ENCODE peak calls at places on chromosome 2, in seven cellular contexts. E is epithelial cell of proximal tubule; Z is H9; U is 8988T; Y is right cardiac atrium; K is activated naive CD4-positive, alpha-beta T cell treated with Interleukin-2 at 50 U/mL for 16 hours; J is colonic mucosa. M is an unnamed sample.

GRCh38 chr2:43340945-43341356 is 114.5 kb upstream of the ZFP36L2 start:
- DNase-seq in E (no peak), Z (no peak), U (no peak), Y (no peak), K (no peak), J (no peak), M (no peak)

GRCh38 chr2:159035790-159036411 is 67.5 kb downstream of the TANC1 start:
- DNase-seq in E (peak; percentile 40), Z (peak; percentile 82), U (peak; percentile 45), Y (no peak), K (no peak), J (peak; percentile 65), M (no peak)

GRCh38 chr2:25430556-25430955 is 88.8 kb upstream of the DNMT3A start:
- DNase-seq in E (no peak), Z (no peak), U (no peak), Y (no peak), K (no peak), J (no peak), M (no peak)

GRCh38 chr2:67974564-67975430 is 88.0 kb downstream of the C1D start:
- DNase-seq in E (no peak), Z (no peak), U (no peak), Y (peak; percentile 74), K (no peak), J (no peak), M (no peak)

GRCh38 chr2:3324404-3325281 is 53.0 kb downstream of the EIPR1 start:
- DNase-seq in E (no peak), Z (no peak), U (no peak), Y (no peak), K (no peak), J (no peak), M (no peak)

GRCh38 chr2:47558116-47559078 is 155.4 kb downstream of the MSH2 start:
- DNase-seq in E (peak; percentile 45), Z (no peak), U (no peak), Y (peak; percentile 45), K (no peak), J (no peak), M (no peak)

GRCh38 chr2:238754259-238754658 is 93.6 kb upstream of the TWIST2 start:
- DNase-seq in E (no peak), Z (no peak), U (no peak), Y (no peak), K (no peak), J (no peak), M (no peak)

GRCh38 chr2:177983183-177983788 is 89.3 kb downstream of the PDE11A start:
- DNase-seq in E (no peak), Z (peak; percentile 38), U (peak; percentile 24), Y (no peak), K (no peak), J (peak; percentile 22), M (peak; percentile 18)

GRCh38 chr2:17543848-17544645 is 3.6 kb downstream of the VSNL1 start:
- DNase-seq in E (no peak), Z (peak; percentile 42), U (no peak), Y (no peak), K (no peak), J (no peak), M (no peak)

GRCh38 chr2:42363413-42363812 is 2.4 kb upstream of the COX7A2L start:
- DNase-seq in E (no peak), Z (no peak), U (no peak), Y (no peak), K (no peak), J (no peak), M (no peak)

GRCh38 chr2:161166538-161167409 is 6.5 kb downstream of the TANK start:
- DNase-seq in E (peak; percentile 69), Z (no peak), U (no peak), Y (no peak), K (peak; percentile 74), J (no peak), M (peak; percentile 54)